ENCODE peak calls at places on chromosomes 13 and 19, in eight cellular contexts. T is NAMALWA; N is GM03348; R is NCI-H2171 treated with DMSO at 0.1 percent for 48 hours; K is activated CD4-positive, alpha-beta T cell treated with anti-CD3 and anti-CD28 coated beads, Interleukin-2, amount 50 U/mL, for 24 hours; L is HEK293T; S is choroid plexus epithelial cell; I is activated gamma-delta T cell treated with Interleukin-2 at 50 U/mL for 16 hours. O is an unnamed sample.

GRCh38 chr13:98524793-98525192 is 52.1 kb downstream of the STK24 start:
- DNase-seq in S (no peak), L (no peak), I (no peak), T (no peak), N (no peak), R (no peak), K (no peak), O (no peak)

GRCh38 chr19:48833977-48834376 is 2.3 kb downstream of the HSD17B14 start:
- DNase-seq in N (no peak), K (no peak), S (no peak), R (no peak), T (no peak), I (no peak), L (no peak), O (no peak)

GRCh38 chr13:110813646-110814624 is 100.4 kb downstream of the ING1 start:
- DNase-seq in S (no peak), N (no peak), L (no peak), R (no peak), T (no peak), I (no peak), K (no peak), O (no peak)

GRCh38 chr19:45791744-45792481 is 732 bp downstream of the DMWD start:
- DNase-seq in S (no peak), T (peak; percentile 36), L (no peak), I (no peak), K (no peak), N (no peak), R (no peak), O (no peak)

GRCh38 chr13:32284927-32285632 is 30.1 kb downstream of the ZAR1L start:
- DNase-seq in S (peak; percentile 83), I (no peak), L (no peak), K (no peak), T (no peak), R (no peak), N (peak; percentile 35), O (peak; percentile 90)

GRCh38 chr19:28727133-28727834 is 485.7 kb downstream of the UQCRFS1 start:
- DNase-seq in R (no peak), L (no peak), K (no peak), N (peak; percentile 30), S (peak; percentile 34), T (no peak), I (peak; percentile 7), O (no peak)

GRCh38 chr13:102945324-102945815 is 99.5 kb downstream of the ERCC5 start:
- DNase-seq in N (no peak), K (no peak), L (no peak), T (no peak), S (no peak), R (no peak), I (no peak), O (no peak)

GRCh38 chr13:42702726-42703125 is 78.7 kb upstream of the FAM216B start:
- DNase-seq in K (no peak), N (no peak), S (peak; percentile 20), R (no peak), I (no peak), L (no peak), T (no peak), O (peak; percentile 13)

GRCh38 chr13:99464441-99464949 is 36.8 kb upstream of the TM9SF2 start:
- DNase-seq in L (no peak), I (no peak), T (no peak), R (peak; percentile 7), S (peak; percentile 70), K (no peak), N (peak; percentile 65), O (no peak)